ENCODE peak calls at places on chromosome 12, in eight cellular contexts. M is stimulated activated CD8-positive, alpha-beta memory T cell treated with anti-CD3 and anti-CD28 coated beads, Interleukin-4, amount 100 ng/mL, for 4 hours; D is astrocyte of the spinal cord; F is H9; E is left lung; O is adrenal gland; J is fibroblast of the conjunctiva; B is fibroblast of lung. N is an unnamed sample.

GRCh38 chr12:90908465-90908864 is 46.5 kb downstream of the CCER1 start:
- DNase-seq in M (no peak), D (peak), F (no peak), E (no peak), O (peak), J (peak), B (peak), N (no peak)

GRCh38 chr12:47190271-47190750 is 110.6 kb upstream of the AMIGO2 start:
- DNase-seq in M (no peak), D (peak), F (no peak), E (no peak), O (no peak), J (no peak), B (no peak), N (no peak)

GRCh38 chr12:106098691-106099200 is 40.0 kb downstream of the NUAK1 start:
- DNase-seq in M (no peak), D (no peak), F (no peak), E (no peak), O (no peak), J (no peak), B (no peak), N (no peak)

GRCh38 chr12:1592444-1593231 is 1.7 kb downstream of the FBXL14 start:
- DNase-seq in M (no peak), D (peak), F (peak), E (no peak), O (peak), J (no peak), B (peak), N (peak)

GRCh38 chr12:4401108-4401507 is 21.6 kb upstream of the FGF23 start:
- DNase-seq in M (no peak), D (no peak), F (no peak), E (no peak), O (no peak), J (no peak), B (no peak), N (no peak)

GRCh38 chr12:4144676-4145075 is 128.9 kb upstream of the CCND2 start:
- DNase-seq in M (no peak), D (no peak), F (no peak), E (no peak), O (no peak), J (no peak), B (no peak), N (no peak)

GRCh38 chr12:52945389-52946232 is 3.3 kb upstream of the KRT18 start:
- DNase-seq in M (no peak), D (peak), F (peak), E (no peak), O (no peak), J (no peak), B (peak), N (no peak)

GRCh38 chr12:52402873-52403510 is 3.1 kb downstream of the KRT82 start:
- DNase-seq in M (no peak), D (no peak), F (no peak), E (no peak), O (no peak), J (no peak), B (no peak), N (no peak)

GRCh38 chr12:95202691-95203476 is 14.4 kb downstream of the FGD6 start:
- DNase-seq in M (no peak), D (peak), F (no peak), E (no peak), O (no peak), J (no peak), B (no peak), N (no peak)

GRCh38 chr12:15364221-15365170 is 42.2 kb downstream of the PTPRO start:
- DNase-seq in M (no peak), D (peak), F (no peak), E (no peak), O (no peak), J (no peak), B (peak), N (no peak)

GRCh38 chr12:4112290-4112689 is 161.3 kb upstream of the CCND2 start:
- DNase-seq in M (no peak), D (no peak), F (no peak), E (no peak), O (no peak), J (no peak), B (no peak), N (no peak)

GRCh38 chr12:46908236-46908935 is 82.6 kb upstream of the SLC38A4 start:
- DNase-seq in M (no peak), D (peak), F (no peak), E (no peak), O (no peak), J (no peak), B (no peak), N (no peak)

GRCh38 chr12:51846911-51847829 is 1.3 kb downstream of the FIGNL2 start:
- DNase-seq in M (peak), D (no peak), F (peak), E (peak), O (peak), J (no peak), B (no peak), N (no peak)

GRCh38 chr12:88946377-88946997 is 366.2 kb upstream of the KITLG start:
- DNase-seq in M (no peak), D (peak), F (no peak), E (no peak), O (no peak), J (peak), B (peak), N (no peak)

GRCh38 chr12:82426081-82426480 is 67.8 kb downstream of the METTL25 start:
- DNase-seq in M (no peak), D (no peak), F (no peak), E (no peak), O (no peak), J (no peak), B (no peak), N (no peak)

GRCh38 chr12:127245009-127245408 is 1022.0 kb upstream of the TMEM132C start:
- DNase-seq in M (no peak), D (peak), F (no peak), E (no peak), O (no peak), J (no peak), B (no peak), N (no peak)

GRCh38 chr12:116532428-116532827 is 26.8 kb upstream of the MAP1LC3B2 start:
- DNase-seq in M (no peak), D (no peak), F (no peak), E (no peak), O (no peak), J (no peak), B (no peak), N (no peak)

GRCh38 chr12:29681370-29681769 is 102.4 kb downstream of the TMTC1 start:
- DNase-seq in M (no peak), D (no peak), F (no peak), E (no peak), O (no peak), J (no peak), B (no peak), N (no peak)